ENCODE peak calls at places on chromosome 11, in nine cellular contexts. A, F, L, N, I, X, Z, J and P are unnamed samples. For H3K36me3, the result is how much of the 10 kb centered on the place peaks cover.

GRCh38 chr11:62925745-62926668 is 4.8 kb upstream of the CHRM1 start:
- DNase-seq in L (no peak), F (no peak), Z (no peak), X (no peak), N (no peak), J (no peak), A (no peak), I (no peak), P (no peak)

GRCh38 chr11:40337118-40337517 is 1122.3 kb downstream of the LRRC4C start:
- DNase-seq in Z (no peak), N (peak), F (no peak), A (peak), J (no peak), L (no peak), X (no peak), I (no peak), P (no peak)

GRCh38 chr11:69511358-69512015 is 30.0 kb downstream of the LINC01488 start:
- DNase-seq in F (peak), N (peak), Z (no peak), L (no peak), I (no peak), A (no peak), J (no peak), X (no peak), P (no peak)

GRCh38 chr11:1757861-1758610 is 5.7 kb downstream of the CTSD start:
- DNase-seq in Z (no peak), A (no peak), N (no peak), J (no peak), X (no peak), I (no peak), L (no peak), F (peak), P (no peak)

GRCh38 chr11:22775248-22775647 is 54.4 kb downstream of the SVIP start:
- DNase-seq in X (no peak), J (no peak), F (no peak), I (no peak), N (no peak), Z (no peak), A (no peak), L (no peak), P (no peak)

GRCh38 chr11:1194231-1194976 is 28.5 kb upstream of the MUC5B start:
- DNase-seq in Z (no peak), J (peak), I (no peak), X (peak), A (no peak), L (no peak), N (no peak), F (peak), P (no peak)

GRCh38 chr11:46942172-46942571 is 5.6 kb downstream of the CSTPP1 start:
- DNase-seq in N (no peak), J (peak), A (no peak), I (no peak), L (no peak), X (no peak), Z (no peak), F (no peak), P (no peak)

GRCh38 chr11:124069429-124070401 is 28.6 kb upstream of the OR10G7 start:
- DNase-seq in X (peak), F (peak), A (peak), N (peak), L (peak), J (no peak), I (peak), Z (no peak), P (peak)

GRCh38 chr11:48105096-48105990 is 111.3 kb upstream of the OR4B1 start:
- DNase-seq in X (no peak), F (no peak), N (no peak), A (no peak), Z (peak), L (no peak), I (no peak), J (no peak), P (no peak)

GRCh38 chr11:72491001-72491400 is 56.7 kb upstream of the CLPB start:
- DNase-seq in L (no peak), Z (no peak), X (no peak), A (no peak), F (no peak), I (no peak), J (no peak), N (peak), P (no peak)

GRCh38 chr11:69485337-69486041 is 4.0 kb downstream of the LINC01488 start:
- DNase-seq in A (no peak), L (no peak), I (no peak), F (peak), J (no peak), Z (no peak), N (no peak), X (no peak), P (no peak)

GRCh38 chr11:104164028-104164520 is at the start of gene PDGFD:
- DNase-seq in J (peak), F (peak), L (peak), N (peak), Z (no peak), A (peak), X (peak), I (peak), P (peak)

GRCh38 chr11:106012744-106013143 is 9.3 kb downstream of the MSANTD4 start:
- DNase-seq in I (no peak), X (no peak), F (no peak), Z (no peak), J (no peak), L (no peak), N (peak), A (no peak), P (no peak)

GRCh38 chr11:44493383-44493782 is 72.1 kb upstream of the CD82 start:
- DNase-seq in J (no peak), X (no peak), I (no peak), Z (no peak), F (no peak), L (no peak), A (no peak), N (no peak), P (peak)

GRCh38 chr11:62958547-62959071 is 26.2 kb downstream of the SLC22A6 start:
- DNase-seq in J (no peak), L (no peak), N (no peak), I (no peak), Z (no peak), X (no peak), A (peak), F (no peak), P (no peak)

GRCh38 chr11:67062526-67063373 is 6.1 kb downstream of the RHOD start:
- DNase-seq in J (peak), N (no peak), A (no peak), I (no peak), F (no peak), L (peak), Z (no peak), X (no peak), P (no peak)

GRCh38 chr11:122633219-122633829 is 22.2 kb upstream of the UBASH3B start:
- DNase-seq in L (peak), X (peak), F (no peak), Z (no peak), J (no peak), N (peak), I (no peak), A (peak), P (no peak)

GRCh38 chr11:134517621-134518293 is 105.7 kb upstream of the B3GAT1 start:
- DNase-seq in X (no peak), Z (no peak), I (no peak), N (no peak), A (no peak), L (no peak), F (peak), J (no peak), P (no peak)

GRCh38 chr11:123601136-123601535 is 53.3 kb downstream of the SCN3B start:
- DNase-seq in J (no peak), N (peak), I (no peak), X (no peak), Z (no peak), F (no peak), L (no peak), A (peak), P (no peak)

GRCh38 chr11:117458275-117459120 is 130.8 kb downstream of the CEP164 start:
- DNase-seq in A (no peak), X (no peak), F (no peak), L (no peak), I (no peak), J (no peak), Z (no peak), N (no peak), P (peak)

GRCh38 chr11:117010808-117011540 is 87.3 kb downstream of the SIK3 start:
- DNase-seq in F (no peak), N (peak), I (no peak), Z (no peak), X (no peak), J (no peak), A (peak), L (peak), P (no peak)

GRCh38 chr11:13595166-13595565 is 73.3 kb upstream of the FAR1 start:
- DNase-seq in F (no peak), A (no peak), N (peak), Z (no peak), L (no peak), I (no peak), J (no peak), X (no peak), P (no peak)

GRCh38 chr11:122780296-122780949 is 57.9 kb upstream of the CRTAM start:
- DNase-seq in I (no peak), Z (no peak), X (no peak), N (no peak), A (no peak), J (no peak), F (no peak), L (no peak), P (no peak)

GRCh38 chr11:1546536-1547466 is 25.3 kb downstream of the DUSP8 start:
- DNase-seq in X (peak), L (peak), J (peak), F (peak), I (no peak), N (peak), Z (no peak), A (peak), P (peak)

GRCh38 chr11:94897330-94897768 is 76.0 kb downstream of the CWC15 start:
- DNase-seq in Z (peak), F (no peak), A (peak), I (peak), X (peak), J (peak), L (peak), N (peak), P (peak)

GRCh38 chr11:57699813-57700212 is 12.2 kb downstream of the MED19 start:
- DNase-seq in A (no peak), J (no peak), F (no peak), N (no peak), I (no peak), Z (no peak), X (no peak), L (no peak), P (no peak)

GRCh38 chr11:64358907-64359711 is at the start of gene RPS6KA4:
- DNase-seq in X (peak), I (no peak), N (peak), A (peak), L (peak), J (peak), Z (no peak), F (peak), P (no peak)

GRCh38 chr11:45089251-45089650 is 57.2 kb upstream of the PRDM11 start:
- DNase-seq in I (peak), J (peak), X (no peak), Z (peak), A (no peak), L (peak), F (no peak), N (peak), P (no peak)

GRCh38 chr11:95104121-95104830 is 14.6 kb downstream of the ENDOD1 start:
- DNase-seq in A (no peak), J (no peak), F (no peak), L (peak), N (no peak), X (no peak), Z (no peak), I (no peak), P (peak)

GRCh38 chr11:95337175-95337957 is 106.4 kb upstream of the SESN3 start:
- DNase-seq in N (peak), L (no peak), J (peak), A (peak), X (no peak), Z (peak), I (peak), F (peak), P (peak)

GRCh38 chr11:37858398-37858797 is 1260.4 kb upstream of the RAG2 start:
- DNase-seq in F (no peak), N (no peak), I (no peak), Z (no peak), L (peak), X (no peak), A (peak), J (no peak), P (no peak)

GRCh38 chr11:63682045-63682915 is 980 bp downstream of the RTN3 start:
- DNase-seq in A (peak), I (no peak), F (no peak), X (peak), Z (no peak), N (no peak), J (no peak), L (peak), P (no peak)

GRCh38 chr11:26278354-26278753 is 53.6 kb upstream of the ANO3 start:
- DNase-seq in Z (no peak), X (no peak), F (no peak), L (no peak), A (no peak), I (no peak), J (no peak), N (no peak), P (no peak)

GRCh38 chr11:128305588-128305987 is 281.8 kb downstream of the ETS1 start:
- DNase-seq in X (no peak), F (no peak), I (no peak), J (no peak), L (no peak), N (no peak), A (no peak), Z (peak), P (no peak)

GRCh38 chr11:17353228-17354021 is 1.8 kb downstream of the NCR3LG1 start:
- DNase-seq in N (peak), L (peak), J (peak), X (peak), F (peak), A (peak), Z (no peak), I (peak), P (peak)

GRCh38 chr11:69841170-69841858 is 22.1 kb upstream of the FGF3 start:
- DNase-seq in X (no peak), J (no peak), I (no peak), Z (no peak), A (no peak), N (no peak), L (no peak), F (no peak), P (no peak)

GRCh38 chr11:76763573-76764348 is 19.4 kb upstream of the TSKU start:
- DNase-seq in J (no peak), X (no peak), N (peak), L (peak), A (peak), Z (no peak), F (no peak), I (no peak), P (no peak)

GRCh38 chr11:40293655-40294342 is 1165.7 kb downstream of the LRRC4C start:
- DNase-seq in F (peak), N (peak), I (peak), L (peak), Z (no peak), A (peak), X (peak), J (peak), P (peak)

GRCh38 chr11:72195921-72196320 is 4.0 kb downstream of the FOLR1 start:
- DNase-seq in L (no peak), X (no peak), A (no peak), I (no peak), Z (no peak), F (no peak), J (no peak), N (no peak), P (peak)

DNA sequence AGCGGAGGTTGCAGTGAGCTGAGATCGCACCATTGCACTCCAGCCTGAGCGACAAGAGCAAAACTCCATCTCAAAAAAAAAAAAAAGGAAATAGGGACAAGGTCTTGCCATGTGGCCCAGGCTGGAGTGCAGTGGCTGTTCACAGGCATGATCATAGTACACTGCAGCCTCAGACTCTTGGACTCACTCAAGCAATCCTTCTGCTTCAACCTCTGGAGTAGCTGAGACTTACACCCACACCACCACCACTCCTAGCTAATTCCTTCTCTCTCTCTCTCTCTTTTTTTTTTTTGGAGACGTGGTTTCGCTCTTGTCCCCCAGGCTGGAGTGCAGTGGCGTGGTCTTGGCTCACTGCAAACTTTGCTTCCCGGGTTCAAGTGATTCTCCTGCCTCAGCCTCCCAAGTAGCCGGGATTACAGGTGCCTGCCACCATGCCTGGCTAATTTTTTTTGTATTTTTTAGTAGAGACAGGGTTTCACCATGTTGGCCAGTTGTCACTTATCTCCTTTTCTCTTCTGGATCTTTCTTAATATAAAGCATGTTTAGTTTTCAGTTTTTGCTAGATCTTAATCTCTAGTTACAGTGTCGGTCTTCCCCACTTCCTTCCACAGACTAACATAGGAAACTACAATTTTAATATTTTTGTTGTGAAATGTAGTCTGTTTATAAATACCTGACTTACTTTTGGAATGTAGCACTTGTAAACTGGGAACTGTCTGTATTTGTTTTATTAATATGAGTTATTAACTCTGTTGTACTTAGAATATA is 22.6 kb downstream of the CBL start:
- DNase-seq in Z (no peak), N (no peak), X (no peak), F (no peak), L (no peak), J (no peak), A (no peak), I (no peak), P (no peak)
- H3K27ac ChIP-seq in Z (no peak), N (no peak), X (no peak), F (no peak), L (no peak), J (no peak), A (no peak), I (no peak), P (no peak)

DNA sequence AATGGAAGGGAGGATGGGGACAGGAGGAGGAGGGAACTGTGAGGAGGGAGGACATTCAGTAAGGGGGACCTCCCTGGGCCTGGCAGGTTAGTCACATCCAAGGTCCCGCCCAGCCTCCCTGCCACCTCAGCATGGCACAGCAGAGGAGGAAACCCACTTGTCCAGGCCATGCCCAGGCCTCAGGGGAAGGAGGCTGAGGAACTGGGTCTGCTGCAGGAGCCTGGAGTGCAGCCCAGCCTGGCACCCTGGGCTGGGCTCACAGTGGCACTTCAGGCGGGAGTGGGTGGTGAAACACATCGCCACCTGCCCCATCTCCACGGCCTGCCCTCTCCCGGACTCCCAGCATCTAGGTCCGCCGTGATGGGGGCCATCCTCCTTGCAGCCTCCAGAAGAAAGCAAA is 17.2 kb upstream of the KLHL35 start:
- DNase-seq in X (no peak), Z (no peak), J (no peak), L (peak), N (no peak), F (peak), I (no peak), A (no peak), P (no peak)
- TF ChIP-seq CTCF in X (no peak), Z (no peak), J (no peak), L (no peak), N (no peak), F (no peak), I (no peak), A (no peak), P (no peak)

GRCh38 chr11:129385801-129386200 is 10.2 kb downstream of the BARX2 start:
- DNase-seq in J (no peak), Z (no peak), N (no peak), L (no peak), A (no peak), I (no peak), X (no peak), F (no peak), P (no peak)

GRCh38 chr11:129380413-129380812 is 4.8 kb downstream of the BARX2 start:
- DNase-seq in F (no peak), J (no peak), N (no peak), L (peak), X (no peak), I (no peak), A (no peak), Z (no peak), P (no peak)

GRCh38 chr11:129384415-129384814 is 8.8 kb downstream of the BARX2 start:
- DNase-seq in X (no peak), F (no peak), A (no peak), L (no peak), Z (no peak), N (no peak), I (no peak), J (no peak), P (no peak)

GRCh38 chr11:129382583-129382982 is 6.9 kb downstream of the BARX2 start:
- DNase-seq in I (no peak), N (no peak), A (no peak), X (no peak), J (no peak), F (no peak), Z (no peak), L (no peak), P (no peak)

GRCh38 chr11:129383060-129383459 is 7.4 kb downstream of the BARX2 start:
- DNase-seq in J (no peak), A (no peak), F (no peak), I (no peak), Z (no peak), X (no peak), N (no peak), L (no peak), P (no peak)
- H3K36me3 ChIP-seq in J (under half), A (under half), F (under half), I (under half), Z (under half), X (under half), N (under half), L (under half), P (under half)

GRCh38 chr11:59756845-59757244 is 1.7 kb downstream of the STX3 start:
- DNase-seq in L (peak), A (no peak), I (peak), Z (no peak), X (no peak), N (peak), F (no peak), J (peak), P (no peak)

GRCh38 chr11:59754859-59755700 is at the start of gene STX3:
- DNase-seq in I (peak), L (peak), X (peak), A (peak), Z (no peak), N (peak), F (peak), J (peak), P (peak)

GRCh38 chr11:59754494-59754858 is 700 bp upstream of the STX3 start:
- DNase-seq in J (no peak), L (no peak), A (peak), I (no peak), F (no peak), N (peak), Z (no peak), X (peak), P (no peak)

GRCh38 chr11:59755701-59756495 is 722 bp downstream of the STX3 start:
- DNase-seq in L (peak), J (peak), N (peak), A (peak), X (peak), I (peak), Z (peak), F (peak), P (peak)

GRCh38 chr11:59756496-59756840 is 1.3 kb downstream of the STX3 start:
- DNase-seq in N (peak), J (no peak), A (no peak), L (no peak), Z (no peak), I (no peak), X (no peak), F (no peak), P (no peak)
- H3K27ac ChIP-seq in N (no peak), J (peak), A (no peak), L (peak), Z (peak), I (peak), X (no peak), F (peak), P (peak)